ENCODE peak calls at places on chromosomes 4 and X, in five cellular contexts. M is head of caudate nucleus, K is AG20443, W is nephron progenitor cell, P is putamen. V is an unnamed sample.

GRCh38 chr4:5796976-5797375 is 86.0 kb downstream of the EVC start:
- DNase-seq in W (no peak), M (no peak), K (no peak), P (no peak), V (no peak)

GRCh38 chr4:4734425-4734824 is 125.0 kb upstream of the MSX1 start:
- DNase-seq in P (no peak), M (no peak), K (no peak), W (no peak), V (no peak)

GRCh38 chrX:125378205-125378604 is 58.5 kb downstream of the TEX13C start:
- DNase-seq in P (no peak), K (no peak), W (no peak), M (no peak), V (no peak)

GRCh38 chrX:19571708-19572107 is 56.4 kb upstream of the MAP3K15 start:
- DNase-seq in P (no peak), W (no peak), K (no peak), M (no peak), V (no peak)

GRCh38 chrX:136497556-136498048 is at the start of gene HTATSF1:
- DNase-seq in P (no peak), M (no peak), W (no peak), K (peak; percentile 10), V (peak; percentile 7)

GRCh38 chr4:140426610-140427103 is 791 bp downstream of the CLGN start:
- DNase-seq in M (peak; percentile 9), P (no peak), W (peak; percentile 55), K (no peak), V (peak; percentile 29)

GRCh38 chrX:7270018-7270417 is 122.1 kb upstream of the PUDP start:
- DNase-seq in W (no peak), K (peak; percentile 24), M (no peak), P (no peak), V (no peak)

GRCh38 chrX:36640232-36640631 is 367.9 kb upstream of the FAM47C start:
- DNase-seq in M (no peak), W (no peak), P (no peak), K (no peak), V (no peak)

GRCh38 chr4:33878710-33879109 is 2365.6 kb downstream of the ARAP2 start:
- DNase-seq in M (no peak), K (no peak), P (no peak), W (no peak), V (no peak)

GRCh38 chr4:13545394-13545808 is 1.1 kb upstream of the NKX3-2 start:
- DNase-seq in W (no peak), K (no peak), M (no peak), P (no peak), V (no peak)

GRCh38 chr4:87896020-87896621 is 63.4 kb downstream of the MEPE start:
- DNase-seq in W (peak; percentile 5), P (no peak), K (peak; percentile 61), M (no peak), V (no peak)

GRCh38 chr4:8512510-8512909 is 67.7 kb upstream of the GPR78 start:
- DNase-seq in W (no peak), K (no peak), M (no peak), P (no peak), V (no peak)

GRCh38 chr4:138035781-138036258 is 206.3 kb downstream of the SLC7A11 start:
- DNase-seq in P (peak; percentile 44), M (peak; percentile 15), K (peak; percentile 74), W (peak; percentile 16), V (peak; percentile 26)

GRCh38 chr4:72564184-72564583 is 4.8 kb downstream of the ADAMTS3 start:
- DNase-seq in P (no peak), W (no peak), K (peak; percentile 39), M (no peak), V (no peak)

GRCh38 chrX:131802836-131803626 is 220.1 kb upstream of the STK26 start:
- DNase-seq in K (no peak), W (no peak), P (no peak), M (no peak), V (no peak)

GRCh38 chr4:1904042-1904441 is 32.8 kb downstream of the NSD2 start:
- DNase-seq in W (no peak), M (no peak), K (no peak), P (no peak), V (no peak)

GRCh38 chr4:2101346-2102044 is 42.4 kb downstream of the NAT8L start:
- DNase-seq in K (peak; percentile 60), W (no peak), P (no peak), M (no peak), V (no peak)

GRCh38 chrX:30620980-30621716 is 32.1 kb upstream of the GK start:
- DNase-seq in K (peak; percentile 86), M (peak; percentile 13), P (no peak), W (no peak), V (no peak)

GRCh38 chr4:142778430-142778829 is 67.7 kb downstream of the INPP4B start:
- DNase-seq in K (peak; percentile 17), P (no peak), W (no peak), M (no peak), V (no peak)

GRCh38 chr4:28225005-28225404 is 1364.4 kb downstream of the STIM2 start:
- DNase-seq in P (no peak), M (peak; percentile 31), W (no peak), K (peak; percentile 30), V (no peak)

GRCh38 chrX:125131146-125131545 is 188.5 kb upstream of the TEX13C start:
- DNase-seq in K (no peak), W (no peak), M (no peak), P (no peak), V (no peak)

GRCh38 chrX:154712781-154713391 is 38.0 kb downstream of the GAB3 start:
- DNase-seq in K (peak; percentile 46), P (no peak), W (no peak), M (no peak), V (peak; percentile 23)

GRCh38 chr4:137705171-137705783 is 173.0 kb upstream of the PCDH18 start:
- DNase-seq in P (peak; percentile 12), M (no peak), W (no peak), K (peak; percentile 70), V (no peak)

GRCh38 chrX:40202456-40202855 is 104.7 kb upstream of the BCOR start:
- DNase-seq in P (no peak), K (no peak), M (no peak), W (no peak), V (no peak)

V was measured in cerebellum.